ENCODE peak calls at places on chromosome 3, in six cellular contexts. G is activated naive CD4-positive, alpha-beta T cell treated with Interleukin-2 at 50 U/mL for 16 hours; T is M059J; V is anterior cingulate cortex; W is AG09309; L is fibroblast of villous mesenchyme. N is an unnamed sample.

GRCh38 chr3:4355401-4356224 is 52.4 kb downstream of the SETMAR start:
- DNase-seq in G (no peak), T (no peak), V (no peak), W (no peak), L (no peak), N (no peak)

GRCh38 chr3:61685755-61686154 is 124.4 kb downstream of the PTPRG start:
- DNase-seq in G (no peak), T (peak), V (no peak), W (no peak), L (no peak), N (no peak)

GRCh38 chr3:132262305-132262704 is 54.9 kb upstream of the ACP3 start:
- DNase-seq in G (no peak), T (no peak), V (no peak), W (no peak), L (no peak), N (no peak)

GRCh38 chr3:105062853-105063252 is 303.9 kb upstream of the ALCAM start:
- DNase-seq in G (no peak), T (peak), V (no peak), W (no peak), L (no peak), N (no peak)

GRCh38 chr3:17149076-17149475 is 264.3 kb downstream of the PLCL2 start:
- DNase-seq in G (no peak), T (no peak), V (no peak), W (no peak), L (no peak), N (no peak)

GRCh38 chr3:175270199-175270837 is 411.2 kb downstream of the NAALADL2 start:
- DNase-seq in G (no peak), T (peak), V (no peak), W (peak), L (peak), N (peak)

GRCh38 chr3:119924111-119925094 is 142.5 kb downstream of the NR1I2 start:
- DNase-seq in G (no peak), T (no peak), V (no peak), W (no peak), L (no peak), N (no peak)

GRCh38 chr3:76307556-76307955 is 522.2 kb upstream of the ZNF717 start:
- DNase-seq in G (no peak), T (no peak), V (no peak), W (no peak), L (no peak), N (no peak)

GRCh38 chr3:56987238-56987932 is 73.1 kb upstream of the SPATA12 start:
- DNase-seq in G (no peak), T (no peak), V (no peak), W (no peak), L (no peak), N (no peak)

GRCh38 chr3:141485578-141486415 is 1.0 kb upstream of the RASA2 start:
- DNase-seq in G (peak), T (peak), V (no peak), W (peak), L (peak), N (no peak)

GRCh38 chr3:20326537-20326936 is 140.5 kb upstream of the SGO1 start:
- DNase-seq in G (no peak), T (peak), V (no peak), W (no peak), L (no peak), N (no peak)

GRCh38 chr3:104885214-104885814 is 481.4 kb upstream of the ALCAM start:
- DNase-seq in G (no peak), T (peak), V (no peak), W (no peak), L (no peak), N (no peak)

GRCh38 chr3:53643757-53644156 is 149.3 kb downstream of the CACNA1D start:
- DNase-seq in G (no peak), T (no peak), V (no peak), W (no peak), L (no peak), N (no peak)

GRCh38 chr3:99532246-99532645 is 106.1 kb upstream of the COL8A1 start:
- DNase-seq in G (no peak), T (peak), V (no peak), W (peak), L (peak), N (peak)

GRCh38 chr3:189349772-189350171 is 178.0 kb downstream of the TPRG1 start:
- DNase-seq in G (no peak), T (peak), V (no peak), W (no peak), L (no peak), N (no peak)

N was measured in amniotic stem cell.